ENCODE peak calls at places on chromosomes 4 and X, in five cellular contexts. One of them, this sample, is unnamed.

GRCh38 chr4:156889616-156890594 is 81.7 kb downstream of the PDGFC start:
- DNase-seq in NB4: no peak
- DNase-seq in mucosa of gallbladder: peak
- DNase-seq in iris pigment epithelial cell: peak
- DNase-seq in stimulated activated CD4-positive, alpha-beta T cell treated with anti-CD3 and anti-CD28 coated beads, Interleukin-2, amount 100 ng/mL, for 24 hours: no peak
- DNase-seq in this sample: no peak

GRCh38 chr4:10697071-10697470 is 12.5 kb upstream of the CLNK start:
- DNase-seq in stimulated activated CD4-positive, alpha-beta T cell treated with anti-CD3 and anti-CD28 coated beads, Interleukin-2, amount 100 ng/mL, for 24 hours: no peak
- DNase-seq in NB4: no peak
- DNase-seq in mucosa of gallbladder: no peak
- DNase-seq in iris pigment epithelial cell: no peak
- DNase-seq in this sample: no peak

GRCh38 chrX:47634871-47635575 is 5.3 kb upstream of the CFP start:
- DNase-seq in stimulated activated CD4-positive, alpha-beta T cell treated with anti-CD3 and anti-CD28 coated beads, Interleukin-2, amount 100 ng/mL, for 24 hours: no peak
- DNase-seq in NB4: no peak
- DNase-seq in mucosa of gallbladder: no peak
- DNase-seq in iris pigment epithelial cell: no peak
- DNase-seq in this sample: no peak

GRCh38 chr4:2277956-2278355 is 16.0 kb upstream of the MXD4 start:
- DNase-seq in stimulated activated CD4-positive, alpha-beta T cell treated with anti-CD3 and anti-CD28 coated beads, Interleukin-2, amount 100 ng/mL, for 24 hours: no peak
- DNase-seq in NB4: no peak
- DNase-seq in mucosa of gallbladder: no peak
- DNase-seq in iris pigment epithelial cell: peak
- DNase-seq in this sample: no peak

GRCh38 chr4:53816561-53816960 is 225.3 kb upstream of the LNX1 start:
- DNase-seq in mucosa of gallbladder: peak
- DNase-seq in NB4: no peak
- DNase-seq in stimulated activated CD4-positive, alpha-beta T cell treated with anti-CD3 and anti-CD28 coated beads, Interleukin-2, amount 100 ng/mL, for 24 hours: no peak
- DNase-seq in iris pigment epithelial cell: peak
- DNase-seq in this sample: no peak

GRCh38 chr4:79934660-79935059 is 138.4 kb downstream of the ANTXR2 start:
- DNase-seq in NB4: no peak
- DNase-seq in iris pigment epithelial cell: no peak
- DNase-seq in stimulated activated CD4-positive, alpha-beta T cell treated with anti-CD3 and anti-CD28 coated beads, Interleukin-2, amount 100 ng/mL, for 24 hours: no peak
- DNase-seq in mucosa of gallbladder: no peak
- DNase-seq in this sample: no peak

GRCh38 chr4:149723065-149723464 is 92.6 kb downstream of the IQCM start:
- DNase-seq in iris pigment epithelial cell: no peak
- DNase-seq in mucosa of gallbladder: no peak
- DNase-seq in NB4: no peak
- DNase-seq in stimulated activated CD4-positive, alpha-beta T cell treated with anti-CD3 and anti-CD28 coated beads, Interleukin-2, amount 100 ng/mL, for 24 hours: no peak
- DNase-seq in this sample: no peak

GRCh38 chrX:133921764-133922389 is 63.5 kb downstream of the GPC3 start:
- DNase-seq in NB4: peak
- DNase-seq in mucosa of gallbladder: peak
- DNase-seq in stimulated activated CD4-positive, alpha-beta T cell treated with anti-CD3 and anti-CD28 coated beads, Interleukin-2, amount 100 ng/mL, for 24 hours: peak
- DNase-seq in iris pigment epithelial cell: peak
- DNase-seq in this sample: peak

GRCh38 chrX:15664487-15665444 is at the start of gene CLTRN:
- DNase-seq in stimulated activated CD4-positive, alpha-beta T cell treated with anti-CD3 and anti-CD28 coated beads, Interleukin-2, amount 100 ng/mL, for 24 hours: no peak
- DNase-seq in mucosa of gallbladder: no peak
- DNase-seq in NB4: no peak
- DNase-seq in iris pigment epithelial cell: peak
- DNase-seq in this sample: no peak

GRCh38 chr4:154314248-154314647 is 177.4 kb downstream of the DCHS2 start:
- DNase-seq in iris pigment epithelial cell: peak
- DNase-seq in NB4: no peak
- DNase-seq in stimulated activated CD4-positive, alpha-beta T cell treated with anti-CD3 and anti-CD28 coated beads, Interleukin-2, amount 100 ng/mL, for 24 hours: no peak
- DNase-seq in mucosa of gallbladder: no peak
- DNase-seq in this sample: no peak

GRCh38 chr4:146959692-146960091 is 14.0 kb upstream of the TTC29 start:
- DNase-seq in NB4: no peak
- DNase-seq in mucosa of gallbladder: no peak
- DNase-seq in iris pigment epithelial cell: no peak
- DNase-seq in stimulated activated CD4-positive, alpha-beta T cell treated with anti-CD3 and anti-CD28 coated beads, Interleukin-2, amount 100 ng/mL, for 24 hours: no peak
- DNase-seq in this sample: no peak

GRCh38 chr4:1614854-1615595 is 69.1 kb downstream of the FAM53A start:
- DNase-seq in mucosa of gallbladder: no peak
- DNase-seq in NB4: no peak
- DNase-seq in iris pigment epithelial cell: no peak
- DNase-seq in stimulated activated CD4-positive, alpha-beta T cell treated with anti-CD3 and anti-CD28 coated beads, Interleukin-2, amount 100 ng/mL, for 24 hours: no peak
- DNase-seq in this sample: no peak

GRCh38 chr4:20288846-20289512 is 37.3 kb downstream of the SLIT2 start:
- DNase-seq in iris pigment epithelial cell: peak
- DNase-seq in NB4: no peak
- DNase-seq in stimulated activated CD4-positive, alpha-beta T cell treated with anti-CD3 and anti-CD28 coated beads, Interleukin-2, amount 100 ng/mL, for 24 hours: no peak
- DNase-seq in mucosa of gallbladder: no peak
- DNase-seq in this sample: no peak

GRCh38 chr4:70280567-70280966 is 38.2 kb downstream of the CSN3 start:
- DNase-seq in NB4: no peak
- DNase-seq in mucosa of gallbladder: no peak
- DNase-seq in iris pigment epithelial cell: no peak
- DNase-seq in stimulated activated CD4-positive, alpha-beta T cell treated with anti-CD3 and anti-CD28 coated beads, Interleukin-2, amount 100 ng/mL, for 24 hours: no peak
- DNase-seq in this sample: no peak